ENCODE peak calls at places on chromosomes 4 and X, in four cellular contexts. V, Q, A and F are unnamed samples.

GRCh38 chr4:151711680-151712079 is 49.1 kb downstream of the GATB start:
- DNase-seq in A (no peak), V (no peak), Q (no peak), F (no peak)

GRCh38 chrX:66021407-66021757 is 18.5 kb downstream of the VSIG4 start:
- DNase-seq in V (no peak), Q (no peak), A (no peak), F (no peak)

GRCh38 chr4:138857399-138857798 is 158.2 kb upstream of the NOCT start:
- DNase-seq in A (no peak), Q (no peak), V (no peak), F (no peak)

GRCh38 chr4:145954924-145955339 is 16.3 kb upstream of the ZNF827 start:
- DNase-seq in V (no peak), Q (no peak), A (peak), F (no peak)

GRCh38 chrX:67787196-67787595 is 243.4 kb downstream of the AR start:
- DNase-seq in V (no peak), A (no peak), Q (no peak), F (no peak)

GRCh38 chrX:15816886-15817285 is 26.6 kb downstream of the ZRSR2 start:
- DNase-seq in V (no peak), A (no peak), Q (no peak), F (peak)

GRCh38 chr4:98151145-98151929 is 8.1 kb upstream of the STPG2 start:
- DNase-seq in Q (no peak), V (no peak), A (no peak), F (no peak)

GRCh38 chrX:140762061-140762460 is 52.5 kb downstream of the LINC00632 start:
- DNase-seq in A (peak), Q (no peak), V (peak), F (peak)

GRCh38 chr4:116073051-116073450 is 959.6 kb upstream of the NDST4 start:
- DNase-seq in A (no peak), V (no peak), Q (no peak), F (no peak)

GRCh38 chrX:85111347-85111746 is 107.7 kb downstream of the APOOL start:
- DNase-seq in A (no peak), Q (no peak), V (peak), F (no peak)

GRCh38 chr4:36243355-36244256 is 708 bp downstream of the ARAP2 start:
- DNase-seq in A (peak), Q (peak), V (peak), F (peak)

GRCh38 chr4:41050116-41050515 is 164.2 kb downstream of the APBB2 start:
- DNase-seq in V (no peak), A (no peak), Q (no peak), F (no peak)

GRCh38 chrX:10755477-10756334 is 135.3 kb upstream of the MID1 start:
- DNase-seq in V (no peak), Q (no peak), A (no peak), F (no peak)

GRCh38 chr4:42330291-42330690 is 67.0 kb upstream of the SHISA3 start:
- DNase-seq in A (no peak), V (no peak), Q (no peak), F (no peak)

GRCh38 chr4:15756361-15756861 is 21.7 kb upstream of the CD38 start:
- DNase-seq in A (peak), V (peak), Q (no peak), F (peak)